ENCODE peak calls at places on chromosome 21, in six cellular contexts. A, L, H, Q, J and T are unnamed samples.
A peak's percentile ranks its signal among the peaks of the same experiment; 100 is the strongest.

GRCh38 chr21:42561742-42562141 is 48.1 kb downstream of the SLC37A1 start:
- DNase-seq in A (no peak), L (peak; percentile 15), H (no peak), Q (no peak), J (no peak), T (peak; percentile 20)

GRCh38 chr21:21332492-21332891 is 334.3 kb downstream of the NCAM2 start:
- DNase-seq in A (no peak), L (no peak), H (no peak), Q (no peak), J (no peak), T (no peak)

GRCh38 chr21:45975017-45975595 is 6.5 kb upstream of the COL6A1 start:
- DNase-seq in A (no peak), L (no peak), H (no peak), Q (peak; percentile 39), J (no peak), T (peak; percentile 85)

GRCh38 chr21:14737922-14738321 is 191.8 kb upstream of the SAMSN1 start:
- DNase-seq in A (no peak), L (peak; percentile 34), H (no peak), Q (peak; percentile 12), J (no peak), T (no peak)

GRCh38 chr21:37338671-37339526 is 27.7 kb upstream of the DYRK1A start:
- DNase-seq in A (no peak), L (peak; percentile 21), H (peak; percentile 70), Q (no peak), J (no peak), T (no peak)

GRCh38 chr21:45875881-45876280 is 105.7 kb upstream of the COL6A1 start:
- DNase-seq in A (no peak), L (no peak), H (no peak), Q (no peak), J (no peak), T (no peak)

GRCh38 chr21:31397939-31398338 is 53.9 kb upstream of the TIAM1 start:
- DNase-seq in A (peak; percentile 44), L (no peak), H (no peak), Q (peak; percentile 36), J (no peak), T (peak; percentile 11)

GRCh38 chr21:7917729-7918128 is 2603.7 kb upstream of the TPTE start:
- DNase-seq in A (no peak), L (no peak), H (no peak), Q (no peak), J (no peak), T (no peak)

GRCh38 chr21:25002676-25003075 is 604.6 kb downstream of the MRPL39 start:
- DNase-seq in A (no peak), L (no peak), H (no peak), Q (no peak), J (no peak), T (no peak)

GRCh38 chr21:43653626-43654025 is 5.7 kb downstream of the HSF2BP start:
- DNase-seq in A (no peak), L (no peak), H (no peak), Q (no peak), J (no peak), T (no peak)

GRCh38 chr21:42844411-42845113 is 34.8 kb downstream of the WDR4 start:
- DNase-seq in A (peak; percentile 13), L (no peak), H (no peak), Q (no peak), J (no peak), T (peak; percentile 65)

GRCh38 chr21:46425061-46425460 is 33.6 kb upstream of the DIP2A start:
- DNase-seq in A (peak; percentile 30), L (no peak), H (no peak), Q (no peak), J (no peak), T (no peak)

GRCh38 chr21:25560151-25560783 is 47.0 kb downstream of the MRPL39 start:
- DNase-seq in A (no peak), L (no peak), H (no peak), Q (no peak), J (no peak), T (no peak)

GRCh38 chr21:32403201-32403701 is 9.3 kb upstream of the EVA1C start:
- DNase-seq in A (peak; percentile 45), L (peak; percentile 93), H (peak; percentile 55), Q (peak; percentile 67), J (peak; percentile 28), T (peak; percentile 36)

GRCh38 chr21:25583370-25584133 is 23.7 kb downstream of the MRPL39 start:
- DNase-seq in A (no peak), L (no peak), H (no peak), Q (no peak), J (no peak), T (no peak)

GRCh38 chr21:33115586-33116541 is 45.9 kb downstream of the OLIG1 start:
- DNase-seq in A (no peak), L (peak; percentile 77), H (no peak), Q (no peak), J (no peak), T (no peak)

GRCh38 chr21:14120091-14120734 is 90.5 kb downstream of the LIPI start:
- DNase-seq in A (no peak), L (peak; percentile 64), H (no peak), Q (peak; percentile 17), J (no peak), T (no peak)

GRCh38 chr21:44869860-44870747 is 3.4 kb downstream of the PTTG1IP start:
- DNase-seq in A (no peak), L (no peak), H (peak; percentile 84), Q (no peak), J (no peak), T (peak; percentile 83)

GRCh38 chr21:23853796-23854379 is 1753.4 kb downstream of the MRPL39 start:
- DNase-seq in A (no peak), L (no peak), H (peak; percentile 7), Q (no peak), J (no peak), T (no peak)

GRCh38 chr21:27021046-27021445 is 54.2 kb upstream of the ADAMTS5 start:
- DNase-seq in A (no peak), L (no peak), H (no peak), Q (no peak), J (no peak), T (no peak)

GRCh38 chr21:36923270-36923669 is 43.2 kb downstream of the HLCS start:
- DNase-seq in A (no peak), L (no peak), H (no peak), Q (no peak), J (no peak), T (no peak)

GRCh38 chr21:38667466-38667865 is 138.3 kb upstream of the ETS2 start:
- DNase-seq in A (no peak), L (no peak), H (no peak), Q (no peak), J (no peak), T (no peak)

GRCh38 chr21:29549614-29550013 is 250.9 kb downstream of the BACH1 start:
- DNase-seq in A (no peak), L (no peak), H (no peak), Q (no peak), J (no peak), T (no peak)

GRCh38 chr21:33491373-33492102 is at the start of gene DNAJC28:
- DNase-seq in A (peak; percentile 96), L (peak; percentile 98), H (peak; percentile 80), Q (peak; percentile 94), J (peak; percentile 93), T (peak; percentile 92)

GRCh38 chr21:44528634-44528995 is 11.4 kb downstream of the KRTAP10-1 start:
- DNase-seq in A (no peak), L (no peak), H (no peak), Q (no peak), J (no peak), T (peak; percentile 16)

GRCh38 chr21:43956667-43957030 is 55.5 kb upstream of the TRAPPC10 start:
- DNase-seq in A (no peak), L (no peak), H (no peak), Q (no peak), J (no peak), T (no peak)